ENCODE peak calls at places on chromosomes 5 and 9, in seven cellular contexts. Q is non-pigmented ciliary epithelial cell, T is posterior vena cava, K is upper lobe of right lung, J is NCI-H1105, H is B cell, W is AG08395. A is an unnamed sample.

GRCh38 chr5:67093259-67093658 is 103.3 kb downstream of the CD180 start:
- DNase-seq in Q (no peak), T (no peak), K (no peak), J (no peak), H (no peak), W (no peak), A (no peak)

GRCh38 chr9:109118802-109119438 is 827 bp downstream of the TMEM245 start:
- DNase-seq in Q (no peak), T (no peak), K (no peak), J (no peak), H (peak), W (peak), A (no peak)

GRCh38 chr5:140767444-140767843 is 18.5 kb upstream of the PCDHA1 start:
- DNase-seq in Q (no peak), T (no peak), K (no peak), J (no peak), H (no peak), W (no peak), A (no peak)

GRCh38 chr5:93189707-93190120 is 391.3 kb downstream of the NR2F1-AS1 start:
- DNase-seq in Q (peak), T (no peak), K (no peak), J (no peak), H (no peak), W (peak), A (no peak)

GRCh38 chr5:38845555-38846378 is at the start of gene OSMR:
- DNase-seq in Q (peak), T (peak), K (peak), J (peak), H (no peak), W (peak), A (no peak)

GRCh38 chr5:136081192-136081591 is 51.5 kb upstream of the SMAD5 start:
- DNase-seq in Q (no peak), T (no peak), K (no peak), J (no peak), H (no peak), W (no peak), A (no peak)

GRCh38 chr9:87214991-87215390 is 267.7 kb upstream of the GAS1 start:
- DNase-seq in Q (no peak), T (no peak), K (no peak), J (no peak), H (no peak), W (no peak), A (no peak)

GRCh38 chr5:103465891-103466290 is 96.7 kb downstream of the NUDT12 start:
- DNase-seq in Q (no peak), T (no peak), K (no peak), J (no peak), H (no peak), W (no peak), A (no peak)

GRCh38 chr9:26863074-26863473 is 29.5 kb downstream of the CAAP1 start:
- DNase-seq in Q (no peak), T (no peak), K (no peak), J (no peak), H (no peak), W (peak), A (no peak)

GRCh38 chr5:32027093-32027716 is 146.9 kb downstream of the GOLPH3 start:
- DNase-seq in Q (no peak), T (no peak), K (no peak), J (no peak), H (no peak), W (no peak), A (no peak)

A was measured in GM18507.